ENCODE peak calls at places on chromosomes 16 and 17, in seven cellular contexts. Y is psoas muscle, O is pancreas, S is HAP-1, N is tibial artery, D is bronchial epithelial cell, I is thoracic aorta. Z is an unnamed sample.
A peak's percentile ranks its signal among the peaks of the same experiment; 100 is the strongest.

GRCh38 chr17:332558-333322 is 19.9 kb downstream of the RPH3AL start:
- DNase-seq in N (peak; percentile 67), I (no peak), Y (peak; percentile 83), D (peak; percentile 53), S (no peak), O (peak; percentile 47), Z (no peak)

GRCh38 chr17:50632637-50633036 is 2.0 kb upstream of the ABCC3 start:
- DNase-seq in I (no peak), N (no peak), S (no peak), O (peak; percentile 17), D (no peak), Y (no peak), Z (no peak)

GRCh38 chr16:79212114-79212791 is 388.3 kb downstream of the MAF start:
- DNase-seq in N (no peak), D (no peak), I (no peak), O (no peak), S (no peak), Y (no peak), Z (no peak)

GRCh38 chr16:89602273-89602951 is 11.0 kb upstream of the DPEP1 start:
- DNase-seq in Y (no peak), I (peak; percentile 27), N (no peak), O (no peak), D (peak; percentile 86), S (no peak), Z (no peak)

GRCh38 chr17:4573682-4574081 is 10.6 kb upstream of the SMTNL2 start:
- DNase-seq in Y (peak; percentile 91), D (no peak), S (no peak), N (no peak), I (no peak), O (no peak), Z (no peak)

GRCh38 chr17:82592751-82593589 is 55.3 kb downstream of the WDR45B start:
- DNase-seq in O (peak; percentile 77), Y (peak; percentile 82), N (peak; percentile 91), S (peak; percentile 75), I (no peak), D (peak; percentile 63), Z (peak; percentile 84)

GRCh38 chr16:84095466-84095865 is 21.3 kb downstream of the MBTPS1 start:
- DNase-seq in S (no peak), O (no peak), I (no peak), D (no peak), N (no peak), Y (no peak), Z (peak; percentile 28)

GRCh38 chr16:86570542-86571196 is 4.0 kb downstream of the FOXC2 start:
- DNase-seq in N (peak; percentile 66), D (no peak), S (no peak), I (no peak), O (no peak), Y (no peak), Z (no peak)

GRCh38 chr17:40451420-40451819 is 8.2 kb downstream of the IGFBP4 start:
- DNase-seq in N (peak; percentile 95), S (no peak), D (no peak), O (peak; percentile 50), I (peak; percentile 44), Y (peak; percentile 91), Z (peak; percentile 40)

GRCh38 chr17:6323626-6324356 is 111.1 kb downstream of the AIPL1 start:
- DNase-seq in Y (no peak), S (peak; percentile 9), N (no peak), I (no peak), D (no peak), O (no peak), Z (no peak)

GRCh38 chr16:56382901-56383355 is 42.4 kb downstream of the AMFR start:
- DNase-seq in I (no peak), Y (no peak), D (peak; percentile 57), S (no peak), O (no peak), N (no peak), Z (no peak)

DNA sequence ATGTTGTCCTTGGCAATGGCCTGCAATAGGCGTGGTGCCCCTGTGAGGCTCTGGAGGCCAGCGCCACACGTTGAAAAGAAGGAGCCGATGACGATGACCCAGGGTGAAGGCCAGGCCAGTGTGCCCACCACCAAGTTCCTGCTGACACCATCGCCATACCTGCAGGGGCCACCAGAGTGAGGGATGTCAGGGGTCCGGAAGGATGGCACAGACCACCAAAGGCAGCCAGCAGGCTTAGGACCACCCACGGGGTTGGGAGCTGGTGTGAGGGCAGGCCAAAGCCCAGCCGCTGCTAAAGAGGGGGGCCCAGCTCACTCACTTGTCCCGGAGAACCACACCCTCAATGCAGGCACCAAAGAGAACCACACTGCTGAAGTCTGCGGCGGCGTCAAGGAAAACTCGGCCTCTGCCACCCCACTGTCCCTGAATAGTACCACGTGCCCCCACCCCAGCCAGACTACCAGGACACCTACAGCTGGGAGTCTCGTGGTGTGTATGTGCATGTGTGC is 6.5 kb upstream of the LCAT start:
- DNase-seq in D (no peak), I (no peak), Y (no peak), O (no peak), N (no peak), S (no peak), Z (no peak)
- H3K36me3 ChIP-seq in D (peaks cover 68% of the 10 kb centered on the region), I (peaks cover 83% of the 10 kb centered on the region), Y (peaks cover 100% of the 10 kb centered on the region), O (peaks cover 7% of the 10 kb centered on the region), N (peaks cover 93% of the 10 kb centered on the region), S (peaks cover 60% of the 10 kb centered on the region), Z (peaks cover 4% of the 10 kb centered on the region)

GRCh38 chr17:75128694-75129505 is 2.6 kb downstream of the NT5C start:
- DNase-seq in Y (no peak), O (no peak), S (no peak), N (no peak), I (no peak), D (no peak), Z (no peak)
- H3K36me3 ChIP-seq in Y (peaks cover 17% of the 10 kb centered on the region), O (no peaks in the 10 kb centered on the region), S (peaks cover 18% of the 10 kb centered on the region), N (no peaks in the 10 kb centered on the region), I (peaks cover 2% of the 10 kb centered on the region), D (peaks cover 4% of the 10 kb centered on the region), Z (no peaks in the 10 kb centered on the region)

GRCh38 chr17:7897773-7898172 is 9.2 kb downstream of the CHD3 start:
- DNase-seq in O (no peak), S (no peak), Y (no peak), I (no peak), D (peak; percentile 50), N (no peak), Z (no peak)
- H3K36me3 ChIP-seq in O (peaks cover 13% of the 10 kb centered on the region), S (peaks cover 85% of the 10 kb centered on the region), Y (peaks cover 51% of the 10 kb centered on the region), I (peaks cover 70% of the 10 kb centered on the region), D (peaks cover 67% of the 10 kb centered on the region), N (peaks cover 61% of the 10 kb centered on the region), Z (peaks cover 20% of the 10 kb centered on the region)

GRCh38 chr17:32335046-32335445 is 6.9 kb downstream of the C17orf75 start:
- DNase-seq in Y (no peak), S (no peak), I (no peak), O (no peak), D (no peak), N (no peak), Z (no peak)
- H3K36me3 ChIP-seq in Y (peaks cover 92% of the 10 kb centered on the region), S (peaks cover 49% of the 10 kb centered on the region), I (peaks cover 22% of the 10 kb centered on the region), O (no peaks in the 10 kb centered on the region), D (no peaks in the 10 kb centered on the region), N (peaks cover 59% of the 10 kb centered on the region), Z (no peaks in the 10 kb centered on the region)

Z was measured in colonic mucosa.